ENCODE peak calls at places on chromosome 14, in four cellular contexts. H, R, Y and C are unnamed samples.
A peak's percentile ranks its signal among the peaks of the same experiment; 100 is the strongest.

GRCh38 chr14:90551070-90551704 is 154.4 kb downstream of the CALM1 start:
- DNase-seq in H (no peak), R (peak; percentile 14), Y (no peak), C (peak; percentile 8)

GRCh38 chr14:55847766-55848165 is 267.8 kb downstream of the KTN1 start:
- DNase-seq in H (peak; percentile 95), R (peak; percentile 61), Y (no peak), C (no peak)

GRCh38 chr14:72638021-72638420 is 255.9 kb downstream of the DPF3 start:
- DNase-seq in H (peak; percentile 91), R (peak; percentile 94), Y (peak; percentile 37), C (peak; percentile 69)

GRCh38 chr14:23570806-23571483 is 3.4 kb upstream of the AP1G2 start:
- DNase-seq in H (no peak), R (no peak), Y (no peak), C (no peak)

GRCh38 chr14:90301580-90302181 is 30.1 kb downstream of the NRDE2 start:
- DNase-seq in H (peak; percentile 60), R (peak; percentile 77), Y (no peak), C (peak; percentile 41)

GRCh38 chr14:90819734-90820393 is 3.6 kb upstream of the TTC7B start:
- DNase-seq in H (peak; percentile 23), R (no peak), Y (no peak), C (no peak)

GRCh38 chr14:102644523-102644922 is 52.1 kb downstream of the RCOR1 start:
- DNase-seq in H (no peak), R (no peak), Y (no peak), C (no peak)

GRCh38 chr14:24436355-24437019 is 6.1 kb downstream of the SDR39U1 start:
- DNase-seq in H (peak; percentile 87), R (peak; percentile 92), Y (peak; percentile 64), C (peak; percentile 81)

GRCh38 chr14:23544511-23545447 is 6.8 kb downstream of the ZFHX2 start:
- DNase-seq in H (no peak), R (no peak), Y (peak; percentile 66), C (no peak)

GRCh38 chr14:73752297-73752992 is 38.3 kb upstream of the PNMA1 start:
- DNase-seq in H (peak; percentile 64), R (peak; percentile 29), Y (peak; percentile 78), C (peak; percentile 90)
- TF ChIP-seq CTCF in H (no peak), R (peak; percentile 17), Y (no peak), C (peak; percentile 24)

GRCh38 chr14:64725879-64726584 is 21.8 kb downstream of the PLEKHG3 start:
- DNase-seq in H (no peak), R (no peak), Y (no peak), C (no peak)
- TF ChIP-seq CTCF in H (peak; percentile 47), R (no peak), Y (no peak), C (no peak)

DNA sequence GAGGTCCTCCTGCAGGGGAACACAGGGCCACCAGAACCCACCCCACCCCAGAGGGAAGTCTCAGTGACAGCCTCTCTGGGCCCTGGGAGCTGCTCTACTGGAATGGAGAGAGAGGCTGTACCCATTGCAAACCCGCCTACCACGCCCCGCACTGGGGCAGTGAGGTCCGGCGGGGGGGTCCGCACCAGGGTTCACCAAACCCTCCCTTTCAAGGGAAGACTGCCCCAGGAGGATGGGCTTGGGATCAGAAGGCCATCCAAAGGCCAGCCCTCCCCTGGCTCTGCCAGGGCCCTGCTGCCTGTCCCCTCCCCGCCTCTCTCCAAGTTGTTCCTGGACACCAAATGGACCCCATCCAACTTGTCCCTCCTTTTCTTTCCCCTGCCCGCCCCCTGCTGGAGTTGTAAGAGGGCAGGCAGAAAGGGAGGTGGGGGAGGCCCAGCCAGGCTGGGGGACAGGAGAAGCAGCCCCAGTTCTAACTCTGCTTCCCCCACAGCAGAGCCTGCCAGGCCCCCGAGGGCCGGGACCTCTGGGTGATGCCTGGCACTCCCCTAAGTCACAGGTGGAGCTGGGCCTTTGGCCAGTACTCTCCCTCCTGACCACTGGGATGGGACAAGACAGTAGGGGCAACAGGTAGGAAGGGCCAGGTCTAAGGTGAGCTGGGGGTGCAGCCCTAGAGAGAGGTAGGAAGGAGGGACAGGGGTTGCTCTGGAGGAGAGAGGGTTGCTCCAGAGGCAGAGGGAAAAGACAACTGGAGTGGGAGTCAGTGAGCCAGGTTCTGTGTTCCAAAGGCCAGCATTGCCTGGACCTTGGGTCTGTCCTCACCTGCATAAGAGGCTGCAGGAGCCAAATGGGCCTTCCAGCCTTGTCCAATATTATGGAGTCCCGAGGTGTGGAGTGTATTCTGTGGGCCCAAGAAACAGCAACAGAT is 3.2 kb upstream of the DIO3 start:
- DNase-seq in H (peak; percentile 41), R (no peak), Y (no peak), C (peak; percentile 37)
- TF ChIP-seq CTCF in H (peak; percentile 53), R (no peak), Y (no peak), C (no peak)

DNA sequence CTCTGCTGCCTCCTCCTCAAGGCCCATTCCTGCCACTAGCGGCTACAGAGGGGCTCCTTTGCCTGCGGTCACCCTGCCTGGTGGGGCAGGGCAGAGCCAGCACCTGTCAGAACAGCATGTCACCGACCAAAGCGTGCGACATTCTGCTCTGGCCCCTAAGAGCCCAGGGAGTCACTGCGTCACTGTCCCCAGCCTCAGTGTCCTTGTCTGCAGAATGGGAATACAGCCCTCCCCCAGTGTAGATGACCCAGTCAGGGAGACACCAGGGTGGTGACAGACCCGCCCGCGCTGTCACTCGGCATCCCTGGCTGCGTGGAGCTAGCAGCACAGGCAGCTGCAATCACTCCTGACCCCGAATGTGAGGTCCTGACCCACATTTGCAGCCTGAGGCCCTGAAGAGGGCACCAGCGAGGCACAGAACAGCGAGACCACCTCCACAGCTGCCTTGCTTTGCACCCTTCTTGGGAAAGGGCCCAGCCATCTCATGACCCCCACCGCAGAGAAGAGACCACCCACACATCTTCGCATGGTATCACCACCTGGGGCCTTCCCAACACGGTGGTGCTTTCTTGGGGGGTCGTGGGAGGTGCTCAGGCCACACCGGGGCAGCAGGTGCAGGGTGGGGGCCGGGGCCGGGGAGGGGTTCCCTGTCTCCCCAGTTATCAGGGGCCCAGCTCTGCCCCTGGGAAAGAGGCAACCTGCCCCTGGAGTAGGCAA is 2.5 kb downstream of the AHNAK2 start:
- DNase-seq in H (no peak), R (no peak), Y (no peak), C (no peak)
- TF ChIP-seq CTCF in H (no peak), R (no peak), Y (no peak), C (no peak)

GRCh38 chr14:77455966-77456640 is 1.3 kb downstream of the VIPAS39 start:
- DNase-seq in H (no peak), R (no peak), Y (no peak), C (no peak)

GRCh38 chr14:77458249-77458950 is 507 bp downstream of the AHSA1 start:
- DNase-seq in H (peak; percentile 43), R (peak; percentile 25), Y (no peak), C (peak; percentile 37)

GRCh38 chr14:77457115-77457521 is 283 bp downstream of the VIPAS39 start:
- DNase-seq in H (no peak), R (peak; percentile 42), Y (no peak), C (no peak)

GRCh38 chr14:77459072-77459723 is 1.3 kb downstream of the AHSA1 start:
- DNase-seq in H (peak; percentile 82), R (peak; percentile 82), Y (peak; percentile 35), C (peak; percentile 78)

DNA sequence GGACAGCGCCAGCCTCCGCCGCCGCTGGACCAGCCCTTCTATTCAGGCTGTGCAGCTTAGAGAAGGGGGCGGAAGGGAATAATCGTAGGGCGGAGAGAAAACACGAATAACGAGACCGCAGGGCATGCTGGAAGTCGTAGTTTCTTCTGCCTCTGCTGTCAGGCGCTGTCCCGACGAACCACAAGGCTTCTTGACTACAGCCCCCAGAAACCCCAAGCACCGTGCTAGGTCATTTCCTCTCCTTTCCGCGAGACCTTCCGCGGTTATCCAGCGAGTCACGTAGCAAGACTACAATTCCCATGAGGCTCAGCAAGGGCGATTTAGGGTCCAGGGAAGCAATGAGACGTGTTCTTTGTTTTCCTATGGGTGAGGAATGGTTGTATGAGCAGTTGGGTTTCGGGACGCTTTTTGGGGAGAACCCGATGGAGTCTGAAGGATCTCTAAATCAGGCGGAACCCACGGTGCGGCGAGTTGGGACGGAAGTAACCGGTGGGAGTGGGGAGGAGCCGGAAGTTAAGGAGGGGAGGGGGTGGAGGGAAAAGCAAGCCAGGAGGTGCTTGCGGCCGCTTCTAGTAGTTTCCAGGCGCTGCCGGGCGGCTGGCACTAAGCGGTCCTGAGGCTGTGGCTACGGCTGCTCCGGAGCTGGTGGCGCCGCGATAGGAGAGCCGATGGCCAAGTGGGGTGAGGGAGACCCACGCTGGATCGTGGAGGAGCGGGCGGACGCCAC is at the start of the genes AHSA1 and VIPAS39:
- DNase-seq in H (peak; percentile 100), R (peak; percentile 99), Y (peak; percentile 98), C (peak; percentile 99)
- TF ChIP-seq CTCF in H (no peak), R (no peak), Y (no peak), C (no peak)

GRCh38 chr14:99325591-99325990 is 53.6 kb upstream of the BCL11B start:
- DNase-seq in H (no peak), R (no peak), Y (no peak), C (no peak)

GRCh38 chr14:99325016-99325415 is 53.0 kb upstream of the BCL11B start:
- DNase-seq in H (no peak), R (no peak), Y (no peak), C (no peak)

GRCh38 chr14:99327458-99328250 is 55.7 kb upstream of the BCL11B start:
- DNase-seq in H (no peak), R (no peak), Y (no peak), C (peak; percentile 24)

GRCh38 chr14:99326041-99326710 is 54.2 kb upstream of the BCL11B start:
- DNase-seq in H (no peak), R (no peak), Y (no peak), C (no peak)

DNA sequence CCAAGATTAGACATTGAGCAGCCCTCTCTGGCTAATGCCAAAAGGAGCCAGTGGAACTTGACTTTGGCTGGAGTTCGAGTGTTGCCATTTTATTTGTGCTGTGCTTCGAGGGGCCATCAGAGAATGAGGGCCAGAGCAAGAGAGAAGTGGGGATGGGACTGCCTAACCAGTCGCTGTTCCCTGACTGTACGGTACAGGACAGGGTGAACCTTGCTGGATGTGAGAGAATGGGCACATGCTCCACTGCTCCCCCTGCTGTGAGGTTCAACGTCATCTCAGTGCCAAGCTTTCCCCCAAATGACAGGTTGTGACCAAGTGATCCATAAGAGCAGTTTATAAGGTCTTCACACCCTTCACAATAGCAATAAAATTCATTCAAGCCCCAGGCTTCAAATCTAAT is 55.1 kb upstream of the BCL11B start:
- DNase-seq in H (no peak), R (no peak), Y (no peak), C (no peak)
- TF ChIP-seq CTCF in H (peak; percentile 34), R (no peak), Y (no peak), C (no peak)

GRCh38 chr14:93929657-93930056 is 2.5 kb downstream of the FAM181A start:
- DNase-seq in H (no peak), R (no peak), Y (no peak), C (no peak)
- TF ChIP-seq CTCF in H (no peak), R (no peak), Y (no peak), C (no peak)

GRCh38 chr14:52094871-52095270 is 26.0 kb upstream of the NID2 start:
- DNase-seq in H (no peak), R (peak; percentile 39), Y (no peak), C (no peak)

GRCh38 chr14:52091913-52092312 is 23.1 kb upstream of the NID2 start:
- DNase-seq in H (no peak), R (no peak), Y (no peak), C (no peak)

GRCh38 chr14:52090936-52091335 is 22.1 kb upstream of the NID2 start:
- DNase-seq in H (no peak), R (no peak), Y (no peak), C (no peak)

DNA sequence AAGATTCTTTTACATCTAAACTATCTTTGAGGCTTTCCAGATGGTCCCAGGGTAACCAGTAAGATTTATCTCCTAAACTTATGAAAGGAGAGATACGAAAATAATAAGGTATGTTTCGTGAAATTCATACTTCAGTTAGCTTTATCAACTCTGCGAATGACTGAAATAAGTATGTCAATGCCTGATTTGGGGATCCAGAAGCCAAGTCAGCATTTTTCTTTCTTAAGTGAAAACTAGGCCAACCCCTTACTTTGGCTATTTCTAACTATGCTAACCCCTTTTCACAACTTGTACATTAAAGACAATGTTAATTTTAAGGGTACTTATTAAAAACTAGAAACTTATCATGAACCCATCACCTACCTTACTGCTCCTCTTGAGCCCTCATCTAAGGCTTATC is 26.9 kb upstream of the NID2 start:
- DNase-seq in H (no peak), R (no peak), Y (no peak), C (no peak)
- TF ChIP-seq CTCF in H (no peak), R (no peak), Y (no peak), C (no peak)